ENCODE peak calls at places on chromosomes 5 and 9, in eight cellular contexts. One of them, this sample, is unnamed. For H3K9me3, the result is how much of the 10 kb centered on the place peaks cover.

GRCh38 chr9:108072740-108073139 is 583.2 kb upstream of the KLF4 start:
- DNase-seq in tibial nerve: no peak
- DNase-seq in lower lobe of right lung: no peak
- DNase-seq in suprapubic skin: no peak
- DNase-seq in Panc1: no peak
- DNase-seq in H9: no peak
- DNase-seq in pancreas: no peak
- DNase-seq in heart left ventricle: no peak
- DNase-seq in this sample: no peak

GRCh38 chr5:121962943-121963342 is 1.2 kb downstream of the SRFBP1 start:
- DNase-seq in tibial nerve: no peak
- DNase-seq in lower lobe of right lung: no peak
- DNase-seq in suprapubic skin: no peak
- DNase-seq in Panc1: no peak
- DNase-seq in H9: no peak
- DNase-seq in pancreas: no peak
- DNase-seq in heart left ventricle: no peak
- DNase-seq in this sample: no peak

GRCh38 chr5:168746893-168747640 is 167.9 kb upstream of the PANK3 start:
- DNase-seq in tibial nerve: no peak
- DNase-seq in lower lobe of right lung: no peak
- DNase-seq in suprapubic skin: peak
- DNase-seq in Panc1: no peak
- DNase-seq in H9: no peak
- DNase-seq in pancreas: no peak
- DNase-seq in heart left ventricle: no peak
- DNase-seq in this sample: no peak

GRCh38 chr9:77569335-77569734 is 78.8 kb downstream of the GNA14 start:
- DNase-seq in tibial nerve: no peak
- DNase-seq in lower lobe of right lung: no peak
- DNase-seq in suprapubic skin: no peak
- DNase-seq in Panc1: no peak
- DNase-seq in H9: no peak
- DNase-seq in pancreas: no peak
- DNase-seq in heart left ventricle: no peak
- DNase-seq in this sample: no peak

GRCh38 chr5:179130101-179130681 is 70.0 kb downstream of the ZNF354C start:
- DNase-seq in tibial nerve: no peak
- DNase-seq in lower lobe of right lung: peak
- DNase-seq in suprapubic skin: no peak
- DNase-seq in Panc1: no peak
- DNase-seq in H9: no peak
- DNase-seq in pancreas: no peak
- DNase-seq in heart left ventricle: no peak
- DNase-seq in this sample: no peak

GRCh38 chr9:83132768-83133167 is 69.8 kb upstream of the RASEF start:
- DNase-seq in tibial nerve: no peak
- DNase-seq in lower lobe of right lung: no peak
- DNase-seq in suprapubic skin: no peak
- DNase-seq in Panc1: no peak
- DNase-seq in H9: no peak
- DNase-seq in pancreas: no peak
- DNase-seq in heart left ventricle: no peak
- DNase-seq in this sample: no peak

GRCh38 chr5:96775689-96776088 is 32.1 kb downstream of the ERAP1 start:
- DNase-seq in tibial nerve: no peak
- DNase-seq in lower lobe of right lung: no peak
- DNase-seq in suprapubic skin: no peak
- DNase-seq in Panc1: no peak
- DNase-seq in H9: no peak
- DNase-seq in pancreas: no peak
- DNase-seq in heart left ventricle: no peak
- DNase-seq in this sample: no peak

GRCh38 chr5:133993563-133993962 is 11.2 kb downstream of the VDAC1 start:
- DNase-seq in tibial nerve: no peak
- DNase-seq in lower lobe of right lung: no peak
- DNase-seq in suprapubic skin: no peak
- DNase-seq in Panc1: no peak
- DNase-seq in H9: no peak
- DNase-seq in pancreas: no peak
- DNase-seq in heart left ventricle: no peak
- DNase-seq in this sample: no peak

GRCh38 chr5:176660860-176661641 is 13.8 kb downstream of the TSPAN17 start:
- DNase-seq in tibial nerve: peak
- DNase-seq in lower lobe of right lung: peak
- DNase-seq in suprapubic skin: no peak
- DNase-seq in Panc1: peak
- DNase-seq in H9: peak
- DNase-seq in pancreas: peak
- DNase-seq in heart left ventricle: peak
- DNase-seq in this sample: peak

GRCh38 chr5:128857061-128857677 is 108.1 kb upstream of the SLC27A6 start:
- DNase-seq in tibial nerve: no peak
- DNase-seq in lower lobe of right lung: no peak
- DNase-seq in suprapubic skin: no peak
- DNase-seq in Panc1: no peak
- DNase-seq in H9: no peak
- DNase-seq in pancreas: no peak
- DNase-seq in heart left ventricle: no peak
- DNase-seq in this sample: no peak

GRCh38 chr9:9949368-9949767 is 663.4 kb downstream of the PTPRD start:
- DNase-seq in tibial nerve: no peak
- DNase-seq in lower lobe of right lung: no peak
- DNase-seq in suprapubic skin: no peak
- DNase-seq in Panc1: no peak
- DNase-seq in H9: no peak
- DNase-seq in pancreas: no peak
- DNase-seq in heart left ventricle: no peak
- DNase-seq in this sample: no peak

GRCh38 chr5:65722575-65723424 is 795 bp downstream of the NLN start:
- DNase-seq in tibial nerve: no peak
- DNase-seq in lower lobe of right lung: no peak
- DNase-seq in suprapubic skin: no peak
- DNase-seq in Panc1: peak
- DNase-seq in H9: peak
- DNase-seq in pancreas: no peak
- DNase-seq in heart left ventricle: no peak
- DNase-seq in this sample: no peak

GRCh38 chr5:154267516-154267915 is 77.0 kb downstream of the GALNT10 start:
- DNase-seq in tibial nerve: no peak
- DNase-seq in lower lobe of right lung: no peak
- DNase-seq in suprapubic skin: no peak
- DNase-seq in Panc1: no peak
- DNase-seq in H9: no peak
- DNase-seq in pancreas: no peak
- DNase-seq in heart left ventricle: no peak
- DNase-seq in this sample: no peak

GRCh38 chr5:455806-456205 is 12.8 kb downstream of the EXOC3 start:
- DNase-seq in tibial nerve: no peak
- DNase-seq in lower lobe of right lung: no peak
- DNase-seq in suprapubic skin: peak
- DNase-seq in Panc1: no peak
- DNase-seq in H9: peak
- DNase-seq in pancreas: no peak
- DNase-seq in heart left ventricle: peak
- DNase-seq in this sample: no peak

DNA sequence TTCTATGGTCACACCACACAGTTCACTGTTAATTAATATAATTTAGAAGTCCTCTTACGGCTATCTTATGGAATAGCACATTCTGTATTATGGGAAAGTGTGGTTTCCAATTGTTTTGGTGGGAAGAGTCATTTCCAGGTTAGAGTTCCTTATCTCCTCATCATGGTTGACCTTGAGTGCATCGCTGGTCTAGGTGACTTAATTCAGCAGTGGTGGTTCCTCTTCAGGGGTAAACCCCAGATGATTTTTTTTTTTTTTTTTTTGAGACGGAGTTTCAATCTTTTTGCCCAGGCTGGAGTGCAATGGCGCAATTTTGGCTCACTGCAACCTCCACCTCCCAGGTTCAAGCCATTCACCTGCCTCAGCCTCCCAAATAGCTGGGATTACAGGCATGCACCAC is 106.9 kb downstream of the UGCG start:
- DNase-seq in tibial nerve: no peak
- DNase-seq in lower lobe of right lung: no peak
- DNase-seq in suprapubic skin: no peak
- DNase-seq in Panc1: no peak
- DNase-seq in H9: no peak
- DNase-seq in pancreas: no peak
- DNase-seq in heart left ventricle: no peak
- DNase-seq in this sample: no peak
- H3K27ac ChIP-seq in tibial nerve: no peak
- H3K27ac ChIP-seq in lower lobe of right lung: no peak
- H3K27ac ChIP-seq in suprapubic skin: no peak
- H3K27ac ChIP-seq in Panc1: no peak
- H3K27ac ChIP-seq in H9: no peak
- H3K27ac ChIP-seq in pancreas: no peak
- H3K27ac ChIP-seq in heart left ventricle: no peak
- H3K27ac ChIP-seq in this sample: no peak

GRCh38 chr5:173823721-173824567 is 64.2 kb upstream of the CPEB4 start:
- DNase-seq in tibial nerve: no peak
- DNase-seq in lower lobe of right lung: no peak
- DNase-seq in suprapubic skin: no peak
- DNase-seq in Panc1: peak
- DNase-seq in H9: no peak
- DNase-seq in pancreas: no peak
- DNase-seq in heart left ventricle: no peak
- DNase-seq in this sample: no peak
- TF ChIP-seq CTCF in tibial nerve: no peak
- TF ChIP-seq CTCF in lower lobe of right lung: no peak
- TF ChIP-seq CTCF in suprapubic skin: no peak
- TF ChIP-seq CTCF in Panc1: no peak
- TF ChIP-seq CTCF in H9: no peak
- TF ChIP-seq CTCF in pancreas: no peak
- TF ChIP-seq CTCF in heart left ventricle: no peak
- TF ChIP-seq CTCF in this sample: no peak

GRCh38 chr5:141208478-141208877 is at the start of gene PCDHB12:
- DNase-seq in tibial nerve: no peak
- DNase-seq in lower lobe of right lung: no peak
- DNase-seq in suprapubic skin: no peak
- DNase-seq in Panc1: no peak
- DNase-seq in H9: peak
- DNase-seq in pancreas: no peak
- DNase-seq in heart left ventricle: no peak
- DNase-seq in this sample: no peak
- H3K9me3 ChIP-seq in tibial nerve: half or more
- H3K9me3 ChIP-seq in lower lobe of right lung: under half
- H3K9me3 ChIP-seq in suprapubic skin: under half
- H3K9me3 ChIP-seq in Panc1: under half
- H3K9me3 ChIP-seq in H9: under half
- H3K9me3 ChIP-seq in pancreas: under half
- H3K9me3 ChIP-seq in heart left ventricle: under half
- H3K9me3 ChIP-seq in this sample: under half

GRCh38 chr5:169805527-169805934 is 168.5 kb downstream of the DOCK2 start:
- DNase-seq in tibial nerve: no peak
- DNase-seq in lower lobe of right lung: no peak
- DNase-seq in suprapubic skin: no peak
- DNase-seq in Panc1: no peak
- DNase-seq in H9: peak
- DNase-seq in pancreas: no peak
- DNase-seq in heart left ventricle: no peak
- DNase-seq in this sample: no peak

GRCh38 chr5:169801781-169802180 is 164.7 kb downstream of the DOCK2 start:
- DNase-seq in tibial nerve: no peak
- DNase-seq in lower lobe of right lung: no peak
- DNase-seq in suprapubic skin: no peak
- DNase-seq in Panc1: no peak
- DNase-seq in H9: no peak
- DNase-seq in pancreas: no peak
- DNase-seq in heart left ventricle: no peak
- DNase-seq in this sample: no peak

GRCh38 chr5:169804861-169805260 is 167.8 kb downstream of the DOCK2 start:
- DNase-seq in tibial nerve: no peak
- DNase-seq in lower lobe of right lung: no peak
- DNase-seq in suprapubic skin: no peak
- DNase-seq in Panc1: no peak
- DNase-seq in H9: no peak
- DNase-seq in pancreas: no peak
- DNase-seq in heart left ventricle: no peak
- DNase-seq in this sample: no peak

GRCh38 chr5:169801324-169801777 is 164.3 kb downstream of the DOCK2 start:
- DNase-seq in tibial nerve: no peak
- DNase-seq in lower lobe of right lung: no peak
- DNase-seq in suprapubic skin: no peak
- DNase-seq in Panc1: no peak
- DNase-seq in H9: no peak
- DNase-seq in pancreas: no peak
- DNase-seq in heart left ventricle: no peak
- DNase-seq in this sample: no peak

GRCh38 chr5:169803077-169803981 is 166.3 kb downstream of the DOCK2 start:
- DNase-seq in tibial nerve: no peak
- DNase-seq in lower lobe of right lung: no peak
- DNase-seq in suprapubic skin: no peak
- DNase-seq in Panc1: no peak
- DNase-seq in H9: no peak
- DNase-seq in pancreas: no peak
- DNase-seq in heart left ventricle: no peak
- DNase-seq in this sample: no peak
- H3K27ac ChIP-seq in tibial nerve: no peak
- H3K27ac ChIP-seq in lower lobe of right lung: no peak
- H3K27ac ChIP-seq in suprapubic skin: no peak
- H3K27ac ChIP-seq in Panc1: no peak
- H3K27ac ChIP-seq in H9: no peak
- H3K27ac ChIP-seq in pancreas: no peak
- H3K27ac ChIP-seq in heart left ventricle: no peak
- H3K27ac ChIP-seq in this sample: no peak